ENCODE peak calls at places on chromosomes 3 and 15, in ten cellular contexts. One of them, this sample, is unnamed.

GRCh38 chr15:42128476-42128875 is 28.0 kb downstream of the PLA2G4F start:
- DNase-seq in mesothelial cell of epicardium: no peak
- DNase-seq in cardiac fibroblast: no peak
- DNase-seq in left ventricle myocardium inferior: no peak
- DNase-seq in activated CD8-positive, alpha-beta T cell treated with anti-CD3 and anti-CD28 coated beads for 36 hours: no peak
- DNase-seq in astrocyte of the cerebellum: no peak
- DNase-seq in stimulated activated naive CD8-positive, alpha-beta T cell treated with anti-CD3 and anti-CD28 coated beads, Interleukin-15, Interleukin-2, amounts not matched to agents 100 U/mL and 50 U/mL, for 24 hours: no peak
- DNase-seq in GM19239: no peak
- DNase-seq in body of pancreas: no peak
- DNase-seq in NT2/D1: no peak
- DNase-seq in this sample: no peak

GRCh38 chr3:43004282-43004681 is 25.2 kb downstream of the GASK1A start:
- DNase-seq in cardiac fibroblast: peak
- DNase-seq in mesothelial cell of epicardium: no peak
- DNase-seq in NT2/D1: no peak
- DNase-seq in activated CD8-positive, alpha-beta T cell treated with anti-CD3 and anti-CD28 coated beads for 36 hours: no peak
- DNase-seq in stimulated activated naive CD8-positive, alpha-beta T cell treated with anti-CD3 and anti-CD28 coated beads, Interleukin-15, Interleukin-2, amounts not matched to agents 100 U/mL and 50 U/mL, for 24 hours: no peak
- DNase-seq in left ventricle myocardium inferior: no peak
- DNase-seq in body of pancreas: no peak
- DNase-seq in GM19239: no peak
- DNase-seq in astrocyte of the cerebellum: peak
- DNase-seq in this sample: no peak

GRCh38 chr3:101868534-101869464 is 19.5 kb downstream of the NFKBIZ start:
- DNase-seq in activated CD8-positive, alpha-beta T cell treated with anti-CD3 and anti-CD28 coated beads for 36 hours: no peak
- DNase-seq in astrocyte of the cerebellum: peak
- DNase-seq in left ventricle myocardium inferior: peak
- DNase-seq in mesothelial cell of epicardium: no peak
- DNase-seq in cardiac fibroblast: peak
- DNase-seq in stimulated activated naive CD8-positive, alpha-beta T cell treated with anti-CD3 and anti-CD28 coated beads, Interleukin-15, Interleukin-2, amounts not matched to agents 100 U/mL and 50 U/mL, for 24 hours: no peak
- DNase-seq in NT2/D1: no peak
- DNase-seq in GM19239: no peak
- DNase-seq in body of pancreas: peak
- DNase-seq in this sample: no peak

GRCh38 chr3:188296761-188297689 is 143.1 kb downstream of the LPP start:
- DNase-seq in body of pancreas: peak
- DNase-seq in GM19239: no peak
- DNase-seq in stimulated activated naive CD8-positive, alpha-beta T cell treated with anti-CD3 and anti-CD28 coated beads, Interleukin-15, Interleukin-2, amounts not matched to agents 100 U/mL and 50 U/mL, for 24 hours: no peak
- DNase-seq in activated CD8-positive, alpha-beta T cell treated with anti-CD3 and anti-CD28 coated beads for 36 hours: no peak
- DNase-seq in cardiac fibroblast: peak
- DNase-seq in NT2/D1: no peak
- DNase-seq in mesothelial cell of epicardium: no peak
- DNase-seq in astrocyte of the cerebellum: no peak
- DNase-seq in left ventricle myocardium inferior: no peak
- DNase-seq in this sample: peak

GRCh38 chr3:100150583-100150982 is 36.3 kb upstream of the FILIP1L start:
- DNase-seq in mesothelial cell of epicardium: no peak
- DNase-seq in NT2/D1: no peak
- DNase-seq in body of pancreas: no peak
- DNase-seq in GM19239: no peak
- DNase-seq in stimulated activated naive CD8-positive, alpha-beta T cell treated with anti-CD3 and anti-CD28 coated beads, Interleukin-15, Interleukin-2, amounts not matched to agents 100 U/mL and 50 U/mL, for 24 hours: no peak
- DNase-seq in astrocyte of the cerebellum: no peak
- DNase-seq in cardiac fibroblast: peak
- DNase-seq in left ventricle myocardium inferior: no peak
- DNase-seq in activated CD8-positive, alpha-beta T cell treated with anti-CD3 and anti-CD28 coated beads for 36 hours: no peak
- DNase-seq in this sample: no peak

GRCh38 chr15:52006702-52007340 is 12.2 kb upstream of the MAPK6 start:
- DNase-seq in cardiac fibroblast: no peak
- DNase-seq in body of pancreas: no peak
- DNase-seq in activated CD8-positive, alpha-beta T cell treated with anti-CD3 and anti-CD28 coated beads for 36 hours: no peak
- DNase-seq in NT2/D1: no peak
- DNase-seq in GM19239: no peak
- DNase-seq in stimulated activated naive CD8-positive, alpha-beta T cell treated with anti-CD3 and anti-CD28 coated beads, Interleukin-15, Interleukin-2, amounts not matched to agents 100 U/mL and 50 U/mL, for 24 hours: no peak
- DNase-seq in astrocyte of the cerebellum: no peak
- DNase-seq in mesothelial cell of epicardium: no peak
- DNase-seq in left ventricle myocardium inferior: no peak
- DNase-seq in this sample: no peak

GRCh38 chr15:25859838-25860645 is 3.1 kb downstream of the ATP10A start:
- DNase-seq in body of pancreas: no peak
- DNase-seq in NT2/D1: no peak
- DNase-seq in GM19239: no peak
- DNase-seq in stimulated activated naive CD8-positive, alpha-beta T cell treated with anti-CD3 and anti-CD28 coated beads, Interleukin-15, Interleukin-2, amounts not matched to agents 100 U/mL and 50 U/mL, for 24 hours: no peak
- DNase-seq in mesothelial cell of epicardium: no peak
- DNase-seq in left ventricle myocardium inferior: no peak
- DNase-seq in activated CD8-positive, alpha-beta T cell treated with anti-CD3 and anti-CD28 coated beads for 36 hours: peak
- DNase-seq in astrocyte of the cerebellum: no peak
- DNase-seq in cardiac fibroblast: no peak
- DNase-seq in this sample: peak

GRCh38 chr3:43737001-43737440 is 46.3 kb downstream of the ABHD5 start:
- DNase-seq in activated CD8-positive, alpha-beta T cell treated with anti-CD3 and anti-CD28 coated beads for 36 hours: no peak
- DNase-seq in mesothelial cell of epicardium: no peak
- DNase-seq in stimulated activated naive CD8-positive, alpha-beta T cell treated with anti-CD3 and anti-CD28 coated beads, Interleukin-15, Interleukin-2, amounts not matched to agents 100 U/mL and 50 U/mL, for 24 hours: no peak
- DNase-seq in left ventricle myocardium inferior: no peak
- DNase-seq in body of pancreas: no peak
- DNase-seq in GM19239: no peak
- DNase-seq in astrocyte of the cerebellum: no peak
- DNase-seq in cardiac fibroblast: no peak
- DNase-seq in NT2/D1: no peak
- DNase-seq in this sample: no peak

GRCh38 chr15:66292261-66293084 is 895 bp upstream of the DIS3L start:
- DNase-seq in activated CD8-positive, alpha-beta T cell treated with anti-CD3 and anti-CD28 coated beads for 36 hours: no peak
- DNase-seq in GM19239: no peak
- DNase-seq in mesothelial cell of epicardium: no peak
- DNase-seq in cardiac fibroblast: no peak
- DNase-seq in left ventricle myocardium inferior: no peak
- DNase-seq in NT2/D1: no peak
- DNase-seq in stimulated activated naive CD8-positive, alpha-beta T cell treated with anti-CD3 and anti-CD28 coated beads, Interleukin-15, Interleukin-2, amounts not matched to agents 100 U/mL and 50 U/mL, for 24 hours: peak
- DNase-seq in body of pancreas: no peak
- DNase-seq in astrocyte of the cerebellum: no peak
- DNase-seq in this sample: no peak

GRCh38 chr3:124962403-124962940 is 27.9 kb upstream of the MUC13 start:
- DNase-seq in left ventricle myocardium inferior: no peak
- DNase-seq in NT2/D1: no peak
- DNase-seq in astrocyte of the cerebellum: no peak
- DNase-seq in GM19239: no peak
- DNase-seq in cardiac fibroblast: peak
- DNase-seq in body of pancreas: no peak
- DNase-seq in mesothelial cell of epicardium: no peak
- DNase-seq in activated CD8-positive, alpha-beta T cell treated with anti-CD3 and anti-CD28 coated beads for 36 hours: no peak
- DNase-seq in stimulated activated naive CD8-positive, alpha-beta T cell treated with anti-CD3 and anti-CD28 coated beads, Interleukin-15, Interleukin-2, amounts not matched to agents 100 U/mL and 50 U/mL, for 24 hours: no peak
- DNase-seq in this sample: no peak

GRCh38 chr15:58932791-58933310 is 628 bp downstream of the SLTM start:
- DNase-seq in cardiac fibroblast: peak
- DNase-seq in stimulated activated naive CD8-positive, alpha-beta T cell treated with anti-CD3 and anti-CD28 coated beads, Interleukin-15, Interleukin-2, amounts not matched to agents 100 U/mL and 50 U/mL, for 24 hours: no peak
- DNase-seq in body of pancreas: no peak
- DNase-seq in left ventricle myocardium inferior: no peak
- DNase-seq in mesothelial cell of epicardium: peak
- DNase-seq in astrocyte of the cerebellum: no peak
- DNase-seq in NT2/D1: no peak
- DNase-seq in activated CD8-positive, alpha-beta T cell treated with anti-CD3 and anti-CD28 coated beads for 36 hours: no peak
- DNase-seq in GM19239: no peak
- DNase-seq in this sample: no peak

GRCh38 chr3:39810647-39811161 is 1.3 kb downstream of the MYRIP start:
- DNase-seq in astrocyte of the cerebellum: no peak
- DNase-seq in left ventricle myocardium inferior: no peak
- DNase-seq in body of pancreas: no peak
- DNase-seq in GM19239: no peak
- DNase-seq in stimulated activated naive CD8-positive, alpha-beta T cell treated with anti-CD3 and anti-CD28 coated beads, Interleukin-15, Interleukin-2, amounts not matched to agents 100 U/mL and 50 U/mL, for 24 hours: peak
- DNase-seq in activated CD8-positive, alpha-beta T cell treated with anti-CD3 and anti-CD28 coated beads for 36 hours: peak
- DNase-seq in NT2/D1: no peak
- DNase-seq in cardiac fibroblast: no peak
- DNase-seq in mesothelial cell of epicardium: no peak
- DNase-seq in this sample: no peak

GRCh38 chr3:50221413-50222168 is 14.4 kb upstream of the GNAI2 start:
- DNase-seq in NT2/D1: no peak
- DNase-seq in activated CD8-positive, alpha-beta T cell treated with anti-CD3 and anti-CD28 coated beads for 36 hours: peak
- DNase-seq in GM19239: no peak
- DNase-seq in cardiac fibroblast: no peak
- DNase-seq in left ventricle myocardium inferior: no peak
- DNase-seq in body of pancreas: no peak
- DNase-seq in mesothelial cell of epicardium: no peak
- DNase-seq in astrocyte of the cerebellum: no peak
- DNase-seq in stimulated activated naive CD8-positive, alpha-beta T cell treated with anti-CD3 and anti-CD28 coated beads, Interleukin-15, Interleukin-2, amounts not matched to agents 100 U/mL and 50 U/mL, for 24 hours: no peak
- DNase-seq in this sample: no peak

GRCh38 chr3:172315401-172316091 is 132.7 kb downstream of the GHSR start:
- DNase-seq in activated CD8-positive, alpha-beta T cell treated with anti-CD3 and anti-CD28 coated beads for 36 hours: peak
- DNase-seq in mesothelial cell of epicardium: no peak
- DNase-seq in cardiac fibroblast: peak
- DNase-seq in NT2/D1: peak
- DNase-seq in GM19239: no peak
- DNase-seq in stimulated activated naive CD8-positive, alpha-beta T cell treated with anti-CD3 and anti-CD28 coated beads, Interleukin-15, Interleukin-2, amounts not matched to agents 100 U/mL and 50 U/mL, for 24 hours: no peak
- DNase-seq in body of pancreas: no peak
- DNase-seq in left ventricle myocardium inferior: no peak
- DNase-seq in astrocyte of the cerebellum: no peak
- DNase-seq in this sample: peak

GRCh38 chr15:80404719-80405553 is 754 bp downstream of the ARNT2 start:
- DNase-seq in activated CD8-positive, alpha-beta T cell treated with anti-CD3 and anti-CD28 coated beads for 36 hours: peak
- DNase-seq in NT2/D1: no peak
- DNase-seq in astrocyte of the cerebellum: no peak
- DNase-seq in mesothelial cell of epicardium: peak
- DNase-seq in stimulated activated naive CD8-positive, alpha-beta T cell treated with anti-CD3 and anti-CD28 coated beads, Interleukin-15, Interleukin-2, amounts not matched to agents 100 U/mL and 50 U/mL, for 24 hours: peak
- DNase-seq in left ventricle myocardium inferior: no peak
- DNase-seq in GM19239: no peak
- DNase-seq in cardiac fibroblast: no peak
- DNase-seq in body of pancreas: peak
- DNase-seq in this sample: no peak

GRCh38 chr3:128945041-128945877 is 48.6 kb downstream of the CFAP92 start:
- DNase-seq in left ventricle myocardium inferior: no peak
- DNase-seq in activated CD8-positive, alpha-beta T cell treated with anti-CD3 and anti-CD28 coated beads for 36 hours: no peak
- DNase-seq in mesothelial cell of epicardium: peak
- DNase-seq in cardiac fibroblast: no peak
- DNase-seq in stimulated activated naive CD8-positive, alpha-beta T cell treated with anti-CD3 and anti-CD28 coated beads, Interleukin-15, Interleukin-2, amounts not matched to agents 100 U/mL and 50 U/mL, for 24 hours: no peak
- DNase-seq in body of pancreas: no peak
- DNase-seq in NT2/D1: no peak
- DNase-seq in GM19239: no peak
- DNase-seq in astrocyte of the cerebellum: no peak
- DNase-seq in this sample: no peak

GRCh38 chr15:64311566-64311965 is 44.4 kb downstream of the CSNK1G1 start:
- DNase-seq in activated CD8-positive, alpha-beta T cell treated with anti-CD3 and anti-CD28 coated beads for 36 hours: no peak
- DNase-seq in left ventricle myocardium inferior: no peak
- DNase-seq in NT2/D1: no peak
- DNase-seq in astrocyte of the cerebellum: no peak
- DNase-seq in mesothelial cell of epicardium: no peak
- DNase-seq in GM19239: no peak
- DNase-seq in cardiac fibroblast: no peak
- DNase-seq in stimulated activated naive CD8-positive, alpha-beta T cell treated with anti-CD3 and anti-CD28 coated beads, Interleukin-15, Interleukin-2, amounts not matched to agents 100 U/mL and 50 U/mL, for 24 hours: no peak
- DNase-seq in body of pancreas: no peak
- DNase-seq in this sample: no peak

GRCh38 chr3:192819001-192819569 is 91.7 kb upstream of the FGF12 start:
- DNase-seq in stimulated activated naive CD8-positive, alpha-beta T cell treated with anti-CD3 and anti-CD28 coated beads, Interleukin-15, Interleukin-2, amounts not matched to agents 100 U/mL and 50 U/mL, for 24 hours: peak
- DNase-seq in activated CD8-positive, alpha-beta T cell treated with anti-CD3 and anti-CD28 coated beads for 36 hours: peak
- DNase-seq in mesothelial cell of epicardium: no peak
- DNase-seq in astrocyte of the cerebellum: no peak
- DNase-seq in body of pancreas: no peak
- DNase-seq in cardiac fibroblast: peak
- DNase-seq in NT2/D1: no peak
- DNase-seq in GM19239: no peak
- DNase-seq in left ventricle myocardium inferior: no peak
- DNase-seq in this sample: peak

GRCh38 chr3:127741690-127742089 is 68.9 kb downstream of the ABTB1 start:
- DNase-seq in activated CD8-positive, alpha-beta T cell treated with anti-CD3 and anti-CD28 coated beads for 36 hours: no peak
- DNase-seq in left ventricle myocardium inferior: no peak
- DNase-seq in cardiac fibroblast: no peak
- DNase-seq in stimulated activated naive CD8-positive, alpha-beta T cell treated with anti-CD3 and anti-CD28 coated beads, Interleukin-15, Interleukin-2, amounts not matched to agents 100 U/mL and 50 U/mL, for 24 hours: no peak
- DNase-seq in mesothelial cell of epicardium: no peak
- DNase-seq in GM19239: no peak
- DNase-seq in body of pancreas: no peak
- DNase-seq in astrocyte of the cerebellum: no peak
- DNase-seq in NT2/D1: no peak
- DNase-seq in this sample: no peak

GRCh38 chr3:195250473-195251251 is 20.3 kb downstream of the XXYLT1 start:
- DNase-seq in astrocyte of the cerebellum: no peak
- DNase-seq in GM19239: no peak
- DNase-seq in mesothelial cell of epicardium: peak
- DNase-seq in left ventricle myocardium inferior: peak
- DNase-seq in NT2/D1: no peak
- DNase-seq in cardiac fibroblast: peak
- DNase-seq in stimulated activated naive CD8-positive, alpha-beta T cell treated with anti-CD3 and anti-CD28 coated beads, Interleukin-15, Interleukin-2, amounts not matched to agents 100 U/mL and 50 U/mL, for 24 hours: no peak
- DNase-seq in activated CD8-positive, alpha-beta T cell treated with anti-CD3 and anti-CD28 coated beads for 36 hours: no peak
- DNase-seq in body of pancreas: peak
- DNase-seq in this sample: no peak

GRCh38 chr3:33881181-33882064 is 83.0 kb downstream of the PDCD6IP start:
- DNase-seq in NT2/D1: no peak
- DNase-seq in stimulated activated naive CD8-positive, alpha-beta T cell treated with anti-CD3 and anti-CD28 coated beads, Interleukin-15, Interleukin-2, amounts not matched to agents 100 U/mL and 50 U/mL, for 24 hours: no peak
- DNase-seq in activated CD8-positive, alpha-beta T cell treated with anti-CD3 and anti-CD28 coated beads for 36 hours: no peak
- DNase-seq in body of pancreas: no peak
- DNase-seq in cardiac fibroblast: no peak
- DNase-seq in mesothelial cell of epicardium: no peak
- DNase-seq in astrocyte of the cerebellum: no peak
- DNase-seq in GM19239: no peak
- DNase-seq in left ventricle myocardium inferior: no peak
- DNase-seq in this sample: no peak

GRCh38 chr15:45376300-45376928 is 1.9 kb downstream of the GATM start:
- DNase-seq in mesothelial cell of epicardium: no peak
- DNase-seq in left ventricle myocardium inferior: no peak
- DNase-seq in stimulated activated naive CD8-positive, alpha-beta T cell treated with anti-CD3 and anti-CD28 coated beads, Interleukin-15, Interleukin-2, amounts not matched to agents 100 U/mL and 50 U/mL, for 24 hours: no peak
- DNase-seq in cardiac fibroblast: no peak
- DNase-seq in NT2/D1: no peak
- DNase-seq in body of pancreas: no peak
- DNase-seq in astrocyte of the cerebellum: no peak
- DNase-seq in activated CD8-positive, alpha-beta T cell treated with anti-CD3 and anti-CD28 coated beads for 36 hours: peak
- DNase-seq in GM19239: no peak
- DNase-seq in this sample: no peak

GRCh38 chr3:38421679-38422336 is 31.9 kb upstream of the ACVR2B start:
- DNase-seq in stimulated activated naive CD8-positive, alpha-beta T cell treated with anti-CD3 and anti-CD28 coated beads, Interleukin-15, Interleukin-2, amounts not matched to agents 100 U/mL and 50 U/mL, for 24 hours: no peak
- DNase-seq in mesothelial cell of epicardium: no peak
- DNase-seq in activated CD8-positive, alpha-beta T cell treated with anti-CD3 and anti-CD28 coated beads for 36 hours: no peak
- DNase-seq in left ventricle myocardium inferior: no peak
- DNase-seq in NT2/D1: no peak
- DNase-seq in astrocyte of the cerebellum: no peak
- DNase-seq in body of pancreas: no peak
- DNase-seq in cardiac fibroblast: no peak
- DNase-seq in GM19239: no peak
- DNase-seq in this sample: no peak

GRCh38 chr3:16151109-16151508 is 23.4 kb upstream of the GALNT15 start:
- DNase-seq in left ventricle myocardium inferior: peak
- DNase-seq in NT2/D1: no peak
- DNase-seq in astrocyte of the cerebellum: peak
- DNase-seq in mesothelial cell of epicardium: no peak
- DNase-seq in stimulated activated naive CD8-positive, alpha-beta T cell treated with anti-CD3 and anti-CD28 coated beads, Interleukin-15, Interleukin-2, amounts not matched to agents 100 U/mL and 50 U/mL, for 24 hours: no peak
- DNase-seq in cardiac fibroblast: peak
- DNase-seq in GM19239: no peak
- DNase-seq in activated CD8-positive, alpha-beta T cell treated with anti-CD3 and anti-CD28 coated beads for 36 hours: no peak
- DNase-seq in body of pancreas: peak
- DNase-seq in this sample: no peak

GRCh38 chr15:57216288-57216687 is 160.0 kb upstream of the CGNL1 start:
- DNase-seq in GM19239: no peak
- DNase-seq in astrocyte of the cerebellum: no peak
- DNase-seq in stimulated activated naive CD8-positive, alpha-beta T cell treated with anti-CD3 and anti-CD28 coated beads, Interleukin-15, Interleukin-2, amounts not matched to agents 100 U/mL and 50 U/mL, for 24 hours: no peak
- DNase-seq in cardiac fibroblast: peak
- DNase-seq in left ventricle myocardium inferior: no peak
- DNase-seq in activated CD8-positive, alpha-beta T cell treated with anti-CD3 and anti-CD28 coated beads for 36 hours: peak
- DNase-seq in body of pancreas: no peak
- DNase-seq in mesothelial cell of epicardium: no peak
- DNase-seq in NT2/D1: no peak
- DNase-seq in this sample: peak

GRCh38 chr3:23390989-23391388 is 187.9 kb downstream of the UBE2E2 start:
- DNase-seq in body of pancreas: no peak
- DNase-seq in astrocyte of the cerebellum: no peak
- DNase-seq in activated CD8-positive, alpha-beta T cell treated with anti-CD3 and anti-CD28 coated beads for 36 hours: no peak
- DNase-seq in NT2/D1: no peak
- DNase-seq in stimulated activated naive CD8-positive, alpha-beta T cell treated with anti-CD3 and anti-CD28 coated beads, Interleukin-15, Interleukin-2, amounts not matched to agents 100 U/mL and 50 U/mL, for 24 hours: no peak
- DNase-seq in left ventricle myocardium inferior: no peak
- DNase-seq in mesothelial cell of epicardium: no peak
- DNase-seq in GM19239: no peak
- DNase-seq in cardiac fibroblast: no peak
- DNase-seq in this sample: no peak

GRCh38 chr3:20066848-20067617 is 26.8 kb downstream of the KAT2B start:
- DNase-seq in body of pancreas: no peak
- DNase-seq in astrocyte of the cerebellum: peak
- DNase-seq in cardiac fibroblast: no peak
- DNase-seq in left ventricle myocardium inferior: peak
- DNase-seq in mesothelial cell of epicardium: no peak
- DNase-seq in activated CD8-positive, alpha-beta T cell treated with anti-CD3 and anti-CD28 coated beads for 36 hours: no peak
- DNase-seq in GM19239: no peak
- DNase-seq in stimulated activated naive CD8-positive, alpha-beta T cell treated with anti-CD3 and anti-CD28 coated beads, Interleukin-15, Interleukin-2, amounts not matched to agents 100 U/mL and 50 U/mL, for 24 hours: no peak
- DNase-seq in NT2/D1: no peak
- DNase-seq in this sample: no peak

GRCh38 chr15:98785408-98785795 is 137.1 kb downstream of the IGF1R start:
- DNase-seq in GM19239: no peak
- DNase-seq in mesothelial cell of epicardium: no peak
- DNase-seq in left ventricle myocardium inferior: no peak
- DNase-seq in cardiac fibroblast: no peak
- DNase-seq in stimulated activated naive CD8-positive, alpha-beta T cell treated with anti-CD3 and anti-CD28 coated beads, Interleukin-15, Interleukin-2, amounts not matched to agents 100 U/mL and 50 U/mL, for 24 hours: no peak
- DNase-seq in NT2/D1: no peak
- DNase-seq in activated CD8-positive, alpha-beta T cell treated with anti-CD3 and anti-CD28 coated beads for 36 hours: no peak
- DNase-seq in astrocyte of the cerebellum: no peak
- DNase-seq in body of pancreas: no peak
- DNase-seq in this sample: no peak